ENCODE peak calls at places on chromosomes 6 and 20, in five cellular contexts. B is IMR-90; L is HAP-1; X is fibroblast of lung; W is naive thymus-derived CD4-positive, alpha-beta T cell. I is an unnamed sample. For H3K4me1 and H3K9me3, the result is how much of the 10 kb centered on the place peaks cover.

GRCh38 chr6:44976677-44977405 is 351.3 kb upstream of the RUNX2 start:
- DNase-seq in B (peak), L (no peak), X (peak), W (peak), I (no peak)

GRCh38 chr6:158038291-158039177 is 56.9 kb downstream of the SYNJ2 start:
- DNase-seq in B (no peak), L (no peak), X (no peak), W (no peak), I (peak)

GRCh38 chr6:40532349-40533028 is 54.7 kb downstream of the LRFN2 start:
- DNase-seq in B (no peak), L (no peak), X (no peak), W (no peak), I (no peak)

GRCh38 chr20:57065646-57066045 is 200.8 kb downstream of the BMP7 start:
- DNase-seq in B (no peak), L (no peak), X (peak), W (no peak), I (no peak)

GRCh38 chr6:168414696-168415095 is 26.3 kb upstream of the SMOC2 start:
- DNase-seq in B (no peak), L (no peak), X (peak), W (no peak), I (no peak)

GRCh38 chr6:32685603-32686002 is 19.1 kb upstream of the HLA-DQB1 start:
- DNase-seq in B (peak), L (no peak), X (peak), W (peak), I (no peak)

GRCh38 chr6:149362289-149362688 is 37.8 kb upstream of the SUMO4 start:
- DNase-seq in B (no peak), L (no peak), X (no peak), W (no peak), I (no peak)

GRCh38 chr6:129321303-129321702 is 388.7 kb downstream of the ARHGAP18 start:
- DNase-seq in B (no peak), L (no peak), X (peak), W (no peak), I (no peak)

GRCh38 chr6:108896111-108896661 is 48.0 kb downstream of the ARMC2 start:
- DNase-seq in B (peak), L (no peak), X (peak), W (no peak), I (no peak)

GRCh38 chr6:149454405-149454848 is 30.4 kb downstream of the ZC3H12D start:
- DNase-seq in B (peak), L (no peak), X (peak), W (no peak), I (peak)

GRCh38 chr6:146209942-146210341 is 181.1 kb downstream of the GRM1 start:
- DNase-seq in B (no peak), L (no peak), X (no peak), W (no peak), I (no peak)

GRCh38 chr6:7390218-7390878 is 740 bp downstream of the RIOK1 start:
- DNase-seq in B (peak), L (peak), X (no peak), W (peak), I (no peak)

GRCh38 chr6:117169781-117170281 is 95.5 kb upstream of the VGLL2 start:
- DNase-seq in B (no peak), L (no peak), X (no peak), W (no peak), I (no peak)

GRCh38 chr6:1388081-1388926 is 1.1 kb upstream of the FOXF2 start:
- DNase-seq in B (peak), L (peak), X (no peak), W (no peak), I (no peak)

GRCh38 chr20:41182296-41183212 is 45.2 kb downstream of the PLCG1 start:
- DNase-seq in B (no peak), L (no peak), X (no peak), W (no peak), I (no peak)

GRCh38 chr20:35561268-35561667 is 19.4 kb downstream of the ERGIC3 start:
- DNase-seq in B (peak), L (no peak), X (peak), W (no peak), I (no peak)

GRCh38 chr6:22451960-22452359 is 117.4 kb upstream of the HDGFL1 start:
- DNase-seq in B (no peak), L (no peak), X (peak), W (no peak), I (no peak)

GRCh38 chr6:166078294-166078693 is 89.4 kb downstream of the TBXT start:
- DNase-seq in B (peak), L (no peak), X (peak), W (no peak), I (no peak)

GRCh38 chr20:33319986-33320385 is 37.0 kb downstream of the BPIFB1 start:
- DNase-seq in B (no peak), L (no peak), X (no peak), W (no peak), I (no peak)

GRCh38 chr6:96391776-96392175 is 129.8 kb upstream of the UFL1 start:
- DNase-seq in B (no peak), L (peak), X (peak), W (no peak), I (no peak)

GRCh38 chr6:141056945-141057635 is 1075.6 kb upstream of the GJE1 start:
- DNase-seq in B (no peak), L (no peak), X (peak), W (no peak), I (no peak)

GRCh38 chr20:62420846-62421715 is 6.3 kb downstream of the RBBP8NL start:
- DNase-seq in B (no peak), L (no peak), X (no peak), W (no peak), I (no peak)

GRCh38 chr20:50747275-50747674 is 15.9 kb downstream of the PARD6B start:
- DNase-seq in B (no peak), L (no peak), X (no peak), W (no peak), I (no peak)

GRCh38 chr20:50744143-50744792 is 12.9 kb downstream of the PARD6B start:
- DNase-seq in B (peak), L (peak), X (peak), W (no peak), I (peak)

GRCh38 chr20:50743087-50743486 is 11.7 kb downstream of the PARD6B start:
- DNase-seq in B (no peak), L (no peak), X (no peak), W (no peak), I (no peak)

GRCh38 chr20:50745634-50746137 is 14.3 kb downstream of the PARD6B start:
- DNase-seq in B (no peak), L (no peak), X (no peak), W (no peak), I (no peak)

DNA sequence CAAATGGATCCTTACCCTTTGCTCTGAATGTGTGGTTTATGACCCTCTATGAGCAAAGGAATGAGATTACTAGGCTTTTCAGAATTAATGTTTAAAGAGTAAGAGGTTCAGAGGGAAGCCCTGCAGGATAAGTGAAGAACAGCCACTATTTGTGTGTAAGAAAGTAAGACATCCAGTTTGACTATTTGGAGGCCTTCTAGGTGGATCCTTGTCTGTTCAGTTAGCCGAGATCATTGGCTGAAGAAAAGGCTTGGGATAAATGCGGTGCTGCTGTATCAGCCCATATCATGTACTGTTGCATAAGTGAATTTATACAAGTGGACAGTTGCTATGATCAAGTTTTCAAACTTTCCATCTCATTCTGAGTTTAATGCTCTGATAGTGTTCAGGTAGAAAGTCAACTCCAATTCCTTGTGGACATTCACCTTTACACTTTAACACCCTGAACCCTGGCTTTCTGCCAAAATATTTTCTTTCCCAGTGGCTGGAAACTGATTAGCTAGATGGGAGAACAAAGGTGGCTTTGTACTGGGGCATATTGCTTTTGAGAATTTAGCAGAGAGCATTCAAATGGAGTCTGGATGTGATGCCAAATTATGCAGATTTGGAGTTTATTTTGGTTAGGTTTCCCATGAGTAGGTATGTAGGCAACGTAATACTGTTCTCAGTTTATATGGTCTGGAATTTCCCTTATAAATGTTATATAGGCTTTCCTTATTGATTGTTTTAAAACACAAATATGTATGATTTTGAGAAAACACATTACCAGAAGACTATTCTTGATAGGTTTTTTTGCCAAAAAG is 15.0 kb downstream of the PARD6B start:
- DNase-seq in B (no peak), L (peak), X (peak), W (no peak), I (no peak)
- H3K4me1 ChIP-seq in B (under half), L (under half), X (under half), W (under half), I (under half)

GRCh38 chr20:16158090-16158975 is 414.9 kb downstream of the KIF16B start:
- DNase-seq in B (no peak), L (no peak), X (no peak), W (no peak), I (no peak)
- H3K9me3 ChIP-seq in B (under half), L (under half), X (under half), W (under half), I (under half)

DNA sequence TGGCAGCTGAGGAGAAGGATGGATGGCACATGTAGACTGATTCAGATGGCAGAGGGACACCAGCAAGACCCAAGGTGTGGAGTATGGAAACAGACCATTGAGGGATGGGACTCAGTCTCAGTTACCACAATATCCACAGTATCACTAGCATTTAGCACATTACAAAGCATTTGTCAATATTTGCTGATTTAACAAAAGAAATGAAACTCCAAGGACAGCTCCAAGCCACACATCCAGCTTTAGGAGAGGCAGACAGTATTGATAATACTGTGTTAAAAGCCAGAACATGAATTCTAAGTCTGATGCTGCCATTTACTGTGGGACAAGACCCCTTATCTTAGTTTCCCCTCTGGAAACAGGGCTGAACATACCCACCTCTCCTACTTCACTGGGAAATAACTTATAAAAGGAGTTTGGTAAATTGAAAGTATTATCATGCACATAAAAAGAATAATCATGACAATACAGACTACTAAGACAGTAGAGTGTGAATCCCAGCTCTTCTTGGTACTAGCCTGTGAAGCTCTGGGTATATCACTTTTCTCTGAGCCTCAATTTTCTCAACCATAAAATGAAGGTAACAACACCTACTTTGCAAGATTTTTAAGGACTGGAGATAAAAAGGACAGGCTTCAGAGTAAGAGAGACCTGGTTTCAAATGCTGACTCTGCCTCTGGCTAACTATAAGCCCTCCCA is 11.1 kb downstream of the BCL2L1 start:
- DNase-seq in B (no peak), L (no peak), X (no peak), W (no peak), I (no peak)
- H3K4me1 ChIP-seq in B (under half), L (under half), X (under half), W (under half), I (under half)

GRCh38 chr6:164102701-164103100 is 688.2 kb downstream of the QKI start:
- DNase-seq in B (no peak), L (no peak), X (no peak), W (no peak), I (no peak)

GRCh38 chr6:164106345-164106769 is 691.8 kb downstream of the QKI start:
- DNase-seq in B (no peak), L (peak), X (peak), W (no peak), I (peak)

GRCh38 chr6:164105705-164106104 is 691.2 kb downstream of the QKI start:
- DNase-seq in B (no peak), L (no peak), X (no peak), W (no peak), I (no peak)

GRCh38 chr6:164107297-164107995 is 692.9 kb downstream of the QKI start:
- DNase-seq in B (no peak), L (no peak), X (peak), W (no peak), I (no peak)

GRCh38 chr6:164104432-164104831 is 689.9 kb downstream of the QKI start:
- DNase-seq in B (no peak), L (no peak), X (no peak), W (no peak), I (no peak)
- H3K9me3 ChIP-seq in B (under half), L (under half), X (under half), W (under half), I (under half)

DNA sequence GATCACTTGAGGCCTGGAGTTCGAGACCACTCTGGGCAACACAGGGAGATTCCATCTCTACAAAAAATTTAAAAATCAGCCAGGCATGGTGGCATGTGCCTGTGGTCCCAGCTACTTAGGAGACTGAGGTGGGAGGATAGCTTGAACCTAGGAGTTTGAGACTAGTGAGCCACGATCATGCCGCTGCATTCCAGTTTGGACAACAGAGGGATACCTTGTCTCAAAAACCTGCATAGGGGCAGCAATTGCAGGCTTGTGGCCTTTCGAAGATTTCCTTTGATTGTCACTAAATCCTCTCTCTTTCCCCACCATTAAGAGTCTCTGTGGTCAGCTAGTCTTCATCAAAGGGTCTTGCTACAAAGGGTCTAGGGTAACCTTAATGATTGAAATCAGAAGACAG is 60.3 kb downstream of the UTRN start:
- DNase-seq in B (no peak), L (no peak), X (no peak), W (no peak), I (no peak)
- H3K4me1 ChIP-seq in B (under half), L (under half), X (under half), W (half or more), I (under half)

DNA sequence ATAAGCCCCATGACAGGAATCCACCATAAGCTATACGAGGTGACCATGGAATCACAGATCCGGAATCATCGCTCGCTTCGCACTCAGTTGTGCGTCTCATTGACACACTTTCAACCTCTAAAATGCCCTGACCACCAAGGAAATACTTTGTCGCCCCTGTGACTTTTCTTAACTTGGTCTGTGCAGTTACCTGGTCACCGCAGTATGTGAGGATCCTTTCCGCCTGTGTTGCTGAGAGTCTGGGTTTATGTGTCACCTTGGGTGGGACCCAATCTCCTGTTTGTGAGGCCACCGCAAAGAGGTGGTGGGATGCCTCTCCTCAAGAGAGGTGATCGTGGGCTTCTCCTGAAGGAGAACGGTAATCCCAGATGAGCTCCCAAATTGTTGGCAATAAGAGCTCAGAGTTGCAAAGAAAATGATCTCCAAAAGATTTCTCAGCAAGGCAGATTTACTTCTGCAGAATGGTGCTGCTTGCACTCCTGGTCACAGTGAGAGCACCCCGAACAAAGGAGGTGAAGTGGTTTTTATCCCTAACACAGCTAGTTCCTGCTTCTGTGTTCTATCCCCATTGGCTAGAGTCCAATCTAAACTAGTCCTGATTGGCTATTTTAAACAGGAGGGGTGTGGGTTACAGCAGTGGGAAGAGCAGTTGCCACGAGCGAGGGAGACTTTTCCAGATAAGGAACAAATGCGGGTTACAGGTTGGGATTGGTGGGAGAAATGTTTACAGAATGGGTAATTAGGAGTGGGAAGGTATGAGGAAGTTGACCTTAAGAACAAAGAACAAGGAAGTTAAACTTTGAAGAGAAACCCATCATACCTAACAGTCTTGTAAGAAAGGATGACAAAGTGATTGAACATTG is 9.1 kb upstream of the ZNFX1 start:
- DNase-seq in B (peak), L (peak), X (peak), W (no peak), I (no peak)
- H3K9me3 ChIP-seq in B (under half), L (under half), X (under half), W (under half), I (under half)

DNA sequence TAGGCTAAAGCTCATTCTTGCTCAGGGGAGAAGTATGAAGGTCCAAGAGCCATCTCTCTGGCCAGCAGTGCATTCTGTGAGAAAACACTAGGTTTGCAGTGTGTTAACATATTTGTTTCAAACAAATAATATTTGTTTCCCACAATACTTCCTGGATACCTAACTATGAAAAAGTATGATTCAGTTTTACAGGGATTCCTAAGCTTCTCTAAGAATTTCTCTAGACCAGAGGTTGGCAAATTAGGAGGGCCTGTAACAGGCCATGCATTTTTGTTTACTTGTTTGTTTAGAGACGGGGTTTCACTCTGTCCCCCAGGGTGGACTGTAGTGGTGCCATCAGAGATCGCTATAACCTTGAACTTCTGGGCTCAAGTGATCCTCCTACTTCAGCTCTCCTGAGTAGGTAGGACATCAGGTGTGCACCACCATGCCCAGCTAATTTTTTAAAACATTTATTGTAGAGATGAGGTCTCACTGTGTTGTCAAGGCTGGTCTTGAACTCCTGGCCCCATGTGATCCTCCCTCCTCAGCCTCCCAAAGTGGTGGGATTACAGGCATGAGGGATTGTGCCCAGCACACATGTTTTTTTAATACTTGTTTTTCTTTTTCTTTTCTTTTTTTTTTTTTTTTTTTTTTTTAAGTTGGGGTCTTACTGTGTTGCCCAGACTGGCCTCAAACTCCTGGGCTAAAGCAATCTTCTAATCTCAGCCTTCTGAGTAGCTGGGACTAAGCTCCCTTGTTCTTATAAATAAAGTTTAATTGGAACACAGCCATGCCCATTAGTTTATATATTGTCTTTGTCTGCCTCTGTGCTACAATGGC is 71.7 kb downstream of the ADGRG6 start:
- DNase-seq in B (peak), L (no peak), X (no peak), W (no peak), I (no peak)
- H3K4me1 ChIP-seq in B (under half), L (under half), X (under half), W (under half), I (under half)

GRCh38 chr20:51634257-51634656 is 91.7 kb upstream of the NFATC2 start:
- DNase-seq in B (peak), L (no peak), X (no peak), W (no peak), I (no peak)
- H3K9me3 ChIP-seq in B (under half), L (under half), X (under half), W (under half), I (under half)

GRCh38 chr6:34385793-34386195 is 6.7 kb downstream of the NUDT3 start:
- DNase-seq in B (no peak), L (no peak), X (no peak), W (no peak), I (no peak)
- H3K4me1 ChIP-seq in B (under half), L (under half), X (under half), W (under half), I (under half)

GRCh38 chr20:58471161-58471834 is 43.9 kb downstream of the APCDD1L start:
- DNase-seq in B (peak), L (no peak), X (no peak), W (no peak), I (peak)
- H3K9me3 ChIP-seq in B (under half), L (under half), X (under half), W (under half), I (under half)